ENCODE peak calls at places on chromosomes 3 and 15, in eight cellular contexts. B, C, D, K, L, V, N and I are unnamed samples.

GRCh38 chr3:150319900-150320299 is 88.2 kb upstream of the TSC22D2 start:
- DNase-seq in V (peak), C (peak), K (no peak), L (no peak), N (no peak), B (no peak), D (peak), I (no peak)

GRCh38 chr3:168284728-168285127 is 189.0 kb upstream of the GOLIM4 start:
- DNase-seq in C (no peak), D (no peak), B (no peak), K (no peak), V (no peak), N (no peak), L (no peak), I (no peak)

GRCh38 chr15:94526071-94526689 is 294.8 kb downstream of the MCTP2 start:
- DNase-seq in N (no peak), D (no peak), L (no peak), K (no peak), C (no peak), B (no peak), V (no peak), I (no peak)

GRCh38 chr3:72791132-72791531 is 57.1 kb downstream of the SHQ1 start:
- DNase-seq in L (no peak), N (no peak), K (no peak), B (no peak), C (no peak), D (peak), V (no peak), I (no peak)

GRCh38 chr3:37540786-37541185 is 320.9 kb upstream of the CTDSPL start:
- DNase-seq in D (no peak), C (no peak), N (no peak), K (no peak), B (no peak), L (no peak), V (no peak), I (no peak)

GRCh38 chr3:137845666-137846065 is 81.6 kb downstream of the SOX14 start:
- DNase-seq in L (no peak), B (no peak), C (no peak), N (no peak), V (no peak), D (no peak), K (no peak), I (no peak)

GRCh38 chr3:168047190-168047795 is 48.4 kb downstream of the GOLIM4 start:
- DNase-seq in K (no peak), B (no peak), V (peak), D (peak), L (no peak), N (no peak), C (no peak), I (no peak)

GRCh38 chr3:66378256-66378655 is 122.6 kb downstream of the LRIG1 start:
- DNase-seq in D (peak), L (no peak), B (no peak), K (no peak), V (no peak), C (no peak), N (peak), I (no peak)

GRCh38 chr3:39407259-39407629 is 724 bp downstream of the RPSA start:
- DNase-seq in L (no peak), N (no peak), B (no peak), V (no peak), K (no peak), D (no peak), C (no peak), I (no peak)

GRCh38 chr3:141333796-141334626 is 34.3 kb upstream of the ZBTB38 start:
- DNase-seq in V (no peak), B (no peak), K (no peak), D (no peak), C (no peak), N (no peak), L (no peak), I (no peak)

GRCh38 chr3:10304905-10305304 is 12.2 kb upstream of the GHRL start:
- DNase-seq in K (no peak), C (no peak), L (no peak), V (no peak), D (no peak), N (no peak), B (no peak), I (no peak)

GRCh38 chr3:172140499-172141391 is 101.4 kb downstream of the FNDC3B start:
- DNase-seq in N (no peak), C (peak), L (no peak), K (no peak), B (peak), D (peak), V (peak), I (no peak)

GRCh38 chr3:107413264-107413663 is 36.0 kb downstream of the CCDC54 start:
- DNase-seq in B (no peak), V (no peak), K (no peak), D (no peak), L (no peak), N (no peak), C (no peak), I (no peak)

GRCh38 chr15:53251523-53251922 is 461.4 kb upstream of the ONECUT1 start:
- DNase-seq in N (no peak), V (no peak), K (no peak), L (no peak), D (no peak), B (no peak), C (no peak), I (no peak)

GRCh38 chr15:95770191-95770590 is 560.3 kb upstream of the NR2F2 start:
- DNase-seq in D (peak), V (peak), C (peak), N (no peak), L (no peak), B (no peak), K (no peak), I (no peak)

GRCh38 chr3:105415981-105416380 is 49.3 kb downstream of the ALCAM start:
- DNase-seq in L (no peak), V (no peak), C (no peak), K (no peak), D (no peak), N (no peak), B (no peak), I (no peak)

GRCh38 chr15:80174017-80174746 is 21.4 kb downstream of the FAH start:
- DNase-seq in D (peak), N (no peak), L (no peak), B (no peak), K (no peak), C (no peak), V (peak), I (no peak)

GRCh38 chr3:129585949-129586657 is 20.4 kb downstream of the PLXND1 start:
- DNase-seq in V (no peak), C (no peak), L (no peak), B (no peak), N (no peak), K (no peak), D (no peak), I (no peak)

GRCh38 chr3:101979033-101979432 is 129.7 kb downstream of the NFKBIZ start:
- DNase-seq in D (no peak), L (no peak), C (no peak), V (no peak), N (no peak), B (no peak), K (no peak), I (no peak)

GRCh38 chr3:57557088-57557537 is 1.0 kb downstream of the PDE12 start:
- DNase-seq in N (peak), B (peak), D (peak), K (no peak), C (no peak), L (peak), V (peak), I (no peak)

GRCh38 chr3:47877719-47878118 is 74.8 kb downstream of the DHX30 start:
- DNase-seq in N (no peak), C (no peak), V (no peak), D (no peak), K (no peak), L (no peak), B (no peak), I (no peak)

GRCh38 chr3:123383101-123384053 is 65.5 kb downstream of the ADCY5 start:
- DNase-seq in K (no peak), L (no peak), B (no peak), N (no peak), V (no peak), C (no peak), D (no peak), I (no peak)

GRCh38 chr15:50943623-50944022 is 35.1 kb downstream of the AP4E1 start:
- DNase-seq in N (no peak), L (no peak), D (peak), K (no peak), C (no peak), B (no peak), V (no peak), I (no peak)